ENCODE peak calls at places on chromosomes 1 and 21, in four cellular contexts. N is GM23338, J is cardiac fibroblast, H is occipital lobe. O is an unnamed sample.

GRCh38 chr1:13911697-13912619 is 212.0 kb downstream of the PRDM2 start:
- DNase-seq in N (no peak), J (no peak), H (no peak), O (no peak)

GRCh38 chr1:61191140-61191720 is 108.9 kb downstream of the NFIA start:
- DNase-seq in N (no peak), J (no peak), H (no peak), O (no peak)

GRCh38 chr1:29707796-29708195 is 471.5 kb downstream of the PTPRU start:
- DNase-seq in N (no peak), J (no peak), H (no peak), O (no peak)

GRCh38 chr1:242467556-242468145 is 56.8 kb downstream of the PLD5 start:
- DNase-seq in N (peak), J (peak), H (peak), O (no peak)

GRCh38 chr21:42061866-42062542 is 9.1 kb upstream of the UMODL1 start:
- DNase-seq in N (peak), J (no peak), H (no peak), O (no peak)

GRCh38 chr21:26522704-26523103 is 50.4 kb downstream of the CYYR1 start:
- DNase-seq in N (no peak), J (no peak), H (no peak), O (no peak)

GRCh38 chr1:227058321-227058751 is 118.2 kb downstream of the COQ8A start:
- DNase-seq in N (no peak), J (peak), H (no peak), O (no peak)

GRCh38 chr1:177975588-177976495 is 6.0 kb upstream of the SEC16B start:
- DNase-seq in N (no peak), J (peak), H (no peak), O (no peak)

GRCh38 chr1:145720556-145720877 is 1.2 kb downstream of the CD160 start:
- DNase-seq in N (peak), J (peak), H (no peak), O (no peak)

GRCh38 chr1:24186711-24186992 is 437 bp downstream of the IFNLR1 start:
- DNase-seq in N (no peak), J (no peak), H (no peak), O (no peak)

GRCh38 chr1:223819730-223820514 is 25.8 kb downstream of the TP53BP2 start:
- DNase-seq in N (no peak), J (peak), H (no peak), O (no peak)

GRCh38 chr1:231157311-231157710 is 4.5 kb upstream of the TRIM67 start:
- DNase-seq in N (no peak), J (no peak), H (no peak), O (no peak)

GRCh38 chr1:150006881-150007401 is 3.6 kb downstream of the OTUD7B start:
- DNase-seq in N (no peak), J (peak), H (no peak), O (peak)

GRCh38 chr1:16061255-16061654 is 12.2 kb downstream of the FAM131C start:
- DNase-seq in N (no peak), J (no peak), H (no peak), O (no peak)

GRCh38 chr1:160850541-160850940 is 12.1 kb downstream of the CD244 start:
- DNase-seq in N (no peak), J (no peak), H (no peak), O (no peak)

GRCh38 chr1:235703516-235703915 is 53.9 kb upstream of the GNG4 start:
- DNase-seq in N (no peak), J (peak), H (no peak), O (no peak)

GRCh38 chr1:242610209-242610608 is 85.7 kb upstream of the PLD5 start:
- DNase-seq in N (no peak), J (no peak), H (no peak), O (no peak)

GRCh38 chr1:179082308-179083030 is 599 bp downstream of the TOR3A start:
- DNase-seq in N (peak), J (no peak), H (peak), O (no peak)

GRCh38 chr1:223006794-223007193 is 136.3 kb downstream of the TLR5 start:
- DNase-seq in N (no peak), J (no peak), H (no peak), O (no peak)

GRCh38 chr1:86499987-86500593 is 31.4 kb downstream of the CLCA1 start:
- DNase-seq in N (peak), J (peak), H (no peak), O (no peak)

GRCh38 chr1:212470059-212470458 is 37.3 kb downstream of the NENF start:
- DNase-seq in N (no peak), J (peak), H (peak), O (peak)

GRCh38 chr1:239635276-239635675 is 248.9 kb downstream of the CHRM3 start:
- DNase-seq in N (no peak), J (no peak), H (no peak), O (no peak)

GRCh38 chr1:206695751-206696150 is 11.0 kb downstream of the MAPKAPK2 start:
- DNase-seq in N (no peak), J (no peak), H (no peak), O (no peak)

GRCh38 chr1:104671684-104672353 is 922.1 kb downstream of the AMY1C start:
- DNase-seq in N (no peak), J (no peak), H (no peak), O (no peak)

GRCh38 chr21:34126269-34126668 is 52.9 kb downstream of the MRPS6 start:
- DNase-seq in N (peak), J (peak), H (peak), O (no peak)

GRCh38 chr1:9852410-9853301 is 28.9 kb upstream of the CLSTN1 start:
- DNase-seq in N (no peak), J (peak), H (peak), O (peak)